ENCODE peak calls at places on chromosome 11, in seven cellular contexts. R, B, C, Y, T, G and Q are unnamed samples.

GRCh38 chr11:70525466-70525865 is 127.1 kb downstream of the CTTN start:
- DNase-seq in Y (no peak), T (no peak), G (no peak), R (no peak), B (no peak), C (no peak), Q (no peak)

GRCh38 chr11:72562431-72562830 is 111.8 kb downstream of the PDE2A start:
- DNase-seq in R (no peak), Y (no peak), C (peak), T (no peak), B (no peak), G (no peak), Q (no peak)

GRCh38 chr11:111206472-111206871 is 39.1 kb upstream of the POU2AF2 start:
- DNase-seq in G (no peak), C (no peak), Y (peak), B (no peak), R (no peak), T (no peak), Q (no peak)

GRCh38 chr11:60625262-60625661 is 74.2 kb upstream of the MS4A8 start:
- DNase-seq in Y (no peak), C (no peak), T (no peak), R (peak), G (no peak), B (peak), Q (no peak)

GRCh38 chr11:10807629-10808552 is 835 bp downstream of the EIF4G2 start:
- DNase-seq in T (peak), G (no peak), R (peak), C (peak), Y (no peak), B (no peak), Q (no peak)

GRCh38 chr11:10382518-10382917 is 72.5 kb upstream of the AMPD3 start:
- DNase-seq in G (no peak), Y (no peak), B (no peak), C (no peak), R (no peak), T (no peak), Q (no peak)

GRCh38 chr11:2211113-2211971 is 39.7 kb upstream of the TH start:
- DNase-seq in C (no peak), R (no peak), T (no peak), B (no peak), G (peak), Y (no peak), Q (no peak)

GRCh38 chr11:78200553-78200952 is 11.8 kb downstream of the USP35 start:
- DNase-seq in C (no peak), Y (no peak), R (no peak), T (no peak), G (no peak), B (no peak), Q (no peak)